ENCODE peak calls at places on chromosomes 3 and 15, in ten cellular contexts. H is H54; U is Panc1; Q is HT-29; E is colonic mucosa; W is AG09309; L is NCI-H2171; K is GM20000; C is activated CD4-positive, alpha-beta T cell treated with anti-CD3 and anti-CD28 coated beads, Interleukin-2, amount 50 U/mL, for 48 hours; G is GDM1. P is an unnamed sample.
A peak's percentile ranks its signal among the peaks of the same experiment; 100 is the strongest.

GRCh38 chr3:66592061-66592875 is 91.4 kb upstream of the LRIG1 start:
- DNase-seq in H (no peak), U (no peak), Q (no peak), E (no peak), W (no peak), L (no peak), K (no peak), C (no peak), G (no peak), P (no peak)

GRCh38 chr3:23455775-23456174 is 252.6 kb downstream of the UBE2E2 start:
- DNase-seq in H (no peak), U (no peak), Q (no peak), E (no peak), W (peak; percentile 91), L (no peak), K (no peak), C (no peak), G (no peak), P (no peak)

GRCh38 chr3:177615015-177615414 is 417.7 kb upstream of the TBL1XR1 start:
- DNase-seq in H (peak; percentile 5), U (no peak), Q (peak; percentile 86), E (peak; percentile 69), W (peak; percentile 61), L (no peak), K (no peak), C (no peak), G (peak; percentile 50), P (peak; percentile 77)

GRCh38 chr15:84657748-84658079 is 285 bp downstream of the NMB start:
- DNase-seq in H (no peak), U (no peak), Q (no peak), E (no peak), W (no peak), L (no peak), K (no peak), C (no peak), G (no peak), P (no peak)

GRCh38 chr3:43198791-43199644 is 87.3 kb upstream of the SNRK start:
- DNase-seq in H (no peak), U (no peak), Q (no peak), E (no peak), W (no peak), L (no peak), K (no peak), C (no peak), G (no peak), P (no peak)

GRCh38 chr15:31975446-31976229 is 54.7 kb upstream of the CHRNA7 start:
- DNase-seq in H (no peak), U (no peak), Q (no peak), E (peak; percentile 60), W (no peak), L (peak; percentile 25), K (no peak), C (no peak), G (no peak), P (no peak)

GRCh38 chr3:188212308-188212969 is 58.5 kb downstream of the LPP start:
- DNase-seq in H (no peak), U (no peak), Q (peak; percentile 47), E (no peak), W (no peak), L (no peak), K (no peak), C (no peak), G (no peak), P (no peak)

GRCh38 chr3:161171639-161172552 is 49.2 kb upstream of the NMD3 start:
- DNase-seq in H (no peak), U (no peak), Q (peak; percentile 56), E (no peak), W (no peak), L (no peak), K (no peak), C (no peak), G (no peak), P (no peak)